ENCODE peak calls at places on chromosome 2, in seven cellular contexts. One of them, this sample, is unnamed.

GRCh38 chr2:242075163-242075562 is 205.6 kb downstream of the RTP5 start:
- DNase-seq in neural progenitor cell: no peak
- DNase-seq in CD4-positive, alpha-beta T cell: no peak
- DNase-seq in lower lobe of right lung: no peak
- DNase-seq in neuronal stem cell: no peak
- DNase-seq in A549: no peak
- DNase-seq in right cardiac atrium: no peak
- DNase-seq in this sample: no peak

GRCh38 chr2:105915005-105915558 is 170.4 kb downstream of the NCK2 start:
- DNase-seq in neural progenitor cell: no peak
- DNase-seq in CD4-positive, alpha-beta T cell: no peak
- DNase-seq in lower lobe of right lung: no peak
- DNase-seq in neuronal stem cell: no peak
- DNase-seq in A549: no peak
- DNase-seq in right cardiac atrium: no peak
- DNase-seq in this sample: no peak

GRCh38 chr2:84919885-84920580 is 14.6 kb downstream of the TMSB10 start:
- DNase-seq in neural progenitor cell: no peak
- DNase-seq in CD4-positive, alpha-beta T cell: no peak
- DNase-seq in lower lobe of right lung: no peak
- DNase-seq in neuronal stem cell: no peak
- DNase-seq in A549: peak; percentile 88
- DNase-seq in right cardiac atrium: no peak
- DNase-seq in this sample: no peak

GRCh38 chr2:100248971-100249370 is 73.3 kb downstream of the LONRF2 start:
- DNase-seq in neural progenitor cell: no peak
- DNase-seq in CD4-positive, alpha-beta T cell: no peak
- DNase-seq in lower lobe of right lung: no peak
- DNase-seq in neuronal stem cell: no peak
- DNase-seq in A549: no peak
- DNase-seq in right cardiac atrium: no peak
- DNase-seq in this sample: no peak

GRCh38 chr2:9768388-9768787 is 74.9 kb upstream of the TAF1B start:
- DNase-seq in neural progenitor cell: peak; percentile 85
- DNase-seq in CD4-positive, alpha-beta T cell: no peak
- DNase-seq in lower lobe of right lung: no peak
- DNase-seq in neuronal stem cell: peak; percentile 51
- DNase-seq in A549: no peak
- DNase-seq in right cardiac atrium: no peak
- DNase-seq in this sample: no peak

GRCh38 chr2:190219186-190219585 is 100.4 kb downstream of the HIBCH start:
- DNase-seq in neural progenitor cell: no peak
- DNase-seq in CD4-positive, alpha-beta T cell: no peak
- DNase-seq in lower lobe of right lung: no peak
- DNase-seq in neuronal stem cell: no peak
- DNase-seq in A549: no peak
- DNase-seq in right cardiac atrium: no peak
- DNase-seq in this sample: no peak

GRCh38 chr2:23449413-23449812 is 64.4 kb downstream of the KLHL29 start:
- DNase-seq in neural progenitor cell: no peak
- DNase-seq in CD4-positive, alpha-beta T cell: no peak
- DNase-seq in lower lobe of right lung: no peak
- DNase-seq in neuronal stem cell: no peak
- DNase-seq in A549: no peak
- DNase-seq in right cardiac atrium: no peak
- DNase-seq in this sample: no peak

GRCh38 chr2:57776916-57777315 is 269.7 kb upstream of the VRK2 start:
- DNase-seq in neural progenitor cell: no peak
- DNase-seq in CD4-positive, alpha-beta T cell: no peak
- DNase-seq in lower lobe of right lung: no peak
- DNase-seq in neuronal stem cell: no peak
- DNase-seq in A549: no peak
- DNase-seq in right cardiac atrium: no peak
- DNase-seq in this sample: no peak

GRCh38 chr2:10520154-10520553 is 72.0 kb upstream of the ODC1 start:
- DNase-seq in neural progenitor cell: no peak
- DNase-seq in CD4-positive, alpha-beta T cell: no peak
- DNase-seq in lower lobe of right lung: no peak
- DNase-seq in neuronal stem cell: no peak
- DNase-seq in A549: no peak
- DNase-seq in right cardiac atrium: no peak
- DNase-seq in this sample: no peak

GRCh38 chr2:238130696-238131628 is 7.5 kb upstream of the KLHL30 start:
- DNase-seq in neural progenitor cell: no peak
- DNase-seq in CD4-positive, alpha-beta T cell: no peak
- DNase-seq in lower lobe of right lung: peak; percentile 36
- DNase-seq in neuronal stem cell: no peak
- DNase-seq in A549: no peak
- DNase-seq in right cardiac atrium: peak; percentile 50
- DNase-seq in this sample: no peak

DNA sequence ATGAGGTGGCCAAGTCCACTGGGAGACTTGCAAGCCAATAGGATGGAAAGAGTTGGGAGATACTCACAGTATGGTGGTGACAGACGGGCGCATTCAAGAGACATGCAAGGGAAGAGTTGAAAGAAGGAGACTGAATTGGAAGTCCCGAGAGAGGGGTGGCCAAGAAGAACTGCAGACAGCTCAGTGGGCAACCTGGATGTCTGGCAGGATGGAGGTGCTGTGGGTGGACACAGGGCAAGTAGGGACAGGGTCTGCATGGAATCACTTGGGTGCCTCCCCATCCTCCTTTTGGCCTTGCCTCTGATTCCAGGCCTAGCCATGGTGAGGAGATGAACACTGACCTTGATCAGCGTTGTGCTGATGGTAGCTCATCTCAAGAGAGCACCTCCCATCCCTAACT is 235.7 kb upstream of the COPS8 start:
- DNase-seq in neural progenitor cell: no peak
- DNase-seq in CD4-positive, alpha-beta T cell: no peak
- DNase-seq in lower lobe of right lung: no peak
- DNase-seq in neuronal stem cell: no peak
- DNase-seq in A549: no peak
- DNase-seq in right cardiac atrium: no peak
- DNase-seq in this sample: no peak
- H3K27ac ChIP-seq in neural progenitor cell: no peak overlapping the region
- H3K27ac ChIP-seq in CD4-positive, alpha-beta T cell: no peak overlapping the region
- H3K27ac ChIP-seq in lower lobe of right lung: no peak overlapping the region
- H3K27ac ChIP-seq in neuronal stem cell: no peak overlapping the region
- H3K27ac ChIP-seq in A549: no peak overlapping the region
- H3K27ac ChIP-seq in right cardiac atrium: no peak overlapping the region
- H3K27ac ChIP-seq in this sample: no peak overlapping the region

GRCh38 chr2:96239745-96240264 is 26.0 kb downstream of the TMEM127 start:
- DNase-seq in neural progenitor cell: no peak
- DNase-seq in CD4-positive, alpha-beta T cell: no peak
- DNase-seq in lower lobe of right lung: no peak
- DNase-seq in neuronal stem cell: no peak
- DNase-seq in A549: no peak
- DNase-seq in right cardiac atrium: no peak
- DNase-seq in this sample: no peak

GRCh38 chr2:96241901-96242611 is 23.7 kb downstream of the TMEM127 start:
- DNase-seq in neural progenitor cell: no peak
- DNase-seq in CD4-positive, alpha-beta T cell: peak; percentile 40
- DNase-seq in lower lobe of right lung: peak; percentile 61
- DNase-seq in neuronal stem cell: no peak
- DNase-seq in A549: no peak
- DNase-seq in right cardiac atrium: peak; percentile 59
- DNase-seq in this sample: no peak

GRCh38 chr2:96241227-96241626 is 24.6 kb downstream of the TMEM127 start:
- DNase-seq in neural progenitor cell: peak; percentile 46
- DNase-seq in CD4-positive, alpha-beta T cell: no peak
- DNase-seq in lower lobe of right lung: no peak
- DNase-seq in neuronal stem cell: no peak
- DNase-seq in A549: no peak
- DNase-seq in right cardiac atrium: no peak
- DNase-seq in this sample: peak; percentile 18

GRCh38 chr2:96239091-96239490 is 26.7 kb downstream of the TMEM127 start:
- DNase-seq in neural progenitor cell: no peak
- DNase-seq in CD4-positive, alpha-beta T cell: no peak
- DNase-seq in lower lobe of right lung: no peak
- DNase-seq in neuronal stem cell: no peak
- DNase-seq in A549: no peak
- DNase-seq in right cardiac atrium: no peak
- DNase-seq in this sample: no peak

GRCh38 chr2:96240341-96241038 is 25.3 kb downstream of the TMEM127 start:
- DNase-seq in neural progenitor cell: no peak
- DNase-seq in CD4-positive, alpha-beta T cell: no peak
- DNase-seq in lower lobe of right lung: no peak
- DNase-seq in neuronal stem cell: no peak
- DNase-seq in A549: no peak
- DNase-seq in right cardiac atrium: no peak
- DNase-seq in this sample: no peak
- H3K27ac ChIP-seq in neural progenitor cell: no peak overlapping the region
- H3K27ac ChIP-seq in CD4-positive, alpha-beta T cell: no peak overlapping the region
- H3K27ac ChIP-seq in lower lobe of right lung: no peak overlapping the region
- H3K27ac ChIP-seq in neuronal stem cell: no peak overlapping the region
- H3K27ac ChIP-seq in A549: no peak overlapping the region
- H3K27ac ChIP-seq in right cardiac atrium: peak overlapping the region; percentile 10
- H3K27ac ChIP-seq in this sample: peak overlapping the region; percentile 80

DNA sequence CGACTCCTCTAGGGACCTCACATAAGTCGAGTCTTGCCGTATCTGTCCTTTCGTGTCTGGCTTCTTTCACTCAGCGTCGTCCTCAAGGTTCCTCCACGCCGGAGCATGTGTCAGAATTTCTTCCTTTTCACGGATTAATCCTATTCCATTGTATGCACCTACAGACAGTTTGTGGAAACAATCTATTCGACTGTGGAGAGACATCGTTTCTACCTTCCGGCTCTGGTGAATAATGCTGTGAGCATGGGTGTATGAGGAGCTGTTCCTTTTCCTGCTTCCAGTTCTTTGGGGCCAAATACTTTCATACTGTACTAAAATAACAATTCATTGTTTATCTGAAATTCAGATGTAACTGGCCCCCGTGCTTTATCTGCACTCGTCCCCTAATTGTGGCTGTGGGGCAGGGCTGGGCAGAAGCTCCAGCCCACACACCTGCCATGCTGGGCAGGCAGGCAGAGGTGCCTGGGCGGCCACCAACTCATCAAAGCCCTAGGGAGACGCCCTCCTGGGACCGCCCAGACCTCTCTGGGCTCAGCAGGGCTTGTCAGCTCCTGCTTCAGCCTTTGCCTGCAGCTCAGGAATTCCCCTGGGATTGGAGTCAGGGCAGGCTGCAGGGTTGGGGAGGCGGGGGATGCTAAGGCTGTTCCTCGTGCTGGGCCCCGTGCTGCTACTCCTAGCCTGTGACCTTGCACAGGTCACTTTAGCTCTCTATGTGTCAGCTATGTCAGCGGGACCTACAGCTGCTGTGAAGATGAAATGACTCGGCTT is 14.5 kb downstream of the GPC1 start:
- DNase-seq in neural progenitor cell: peak; percentile 62
- DNase-seq in CD4-positive, alpha-beta T cell: no peak
- DNase-seq in lower lobe of right lung: no peak
- DNase-seq in neuronal stem cell: no peak
- DNase-seq in A549: no peak
- DNase-seq in right cardiac atrium: peak; percentile 17
- DNase-seq in this sample: no peak
- H3K27ac ChIP-seq in neural progenitor cell: no peak overlapping the region
- H3K27ac ChIP-seq in CD4-positive, alpha-beta T cell: no peak overlapping the region
- H3K27ac ChIP-seq in lower lobe of right lung: no peak overlapping the region
- H3K27ac ChIP-seq in neuronal stem cell: no peak overlapping the region
- H3K27ac ChIP-seq in A549: no peak overlapping the region
- H3K27ac ChIP-seq in right cardiac atrium: no peak overlapping the region
- H3K27ac ChIP-seq in this sample: no peak overlapping the region

DNA sequence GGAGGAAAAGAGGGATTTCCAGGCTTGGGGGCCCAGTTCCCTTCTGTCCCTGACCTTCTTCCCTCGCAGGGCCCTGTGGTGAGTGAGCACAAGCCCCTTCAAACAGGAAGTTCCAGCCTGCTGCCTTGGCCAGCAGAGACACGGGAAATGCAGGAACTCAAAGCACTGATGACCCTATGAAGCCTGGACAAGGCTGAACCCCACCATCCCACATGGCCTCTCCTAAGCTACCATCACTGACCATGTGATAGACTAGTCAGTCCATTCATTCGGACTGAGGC is 196.4 kb downstream of the TNS1 start:
- DNase-seq in neural progenitor cell: no peak
- DNase-seq in CD4-positive, alpha-beta T cell: no peak
- DNase-seq in lower lobe of right lung: no peak
- DNase-seq in neuronal stem cell: no peak
- DNase-seq in A549: no peak
- DNase-seq in right cardiac atrium: peak; percentile 53
- DNase-seq in this sample: no peak
- H3K27ac ChIP-seq in neural progenitor cell: no peak overlapping the region
- H3K27ac ChIP-seq in CD4-positive, alpha-beta T cell: no peak overlapping the region
- H3K27ac ChIP-seq in lower lobe of right lung: peak overlapping the region; percentile 56
- H3K27ac ChIP-seq in neuronal stem cell: no peak overlapping the region
- H3K27ac ChIP-seq in A549: no peak overlapping the region
- H3K27ac ChIP-seq in right cardiac atrium: peak overlapping the region; percentile 13
- H3K27ac ChIP-seq in this sample: no peak overlapping the region

GRCh38 chr2:187547353-187547979 is 6.8 kb downstream of the TFPI start:
- DNase-seq in neural progenitor cell: no peak
- DNase-seq in CD4-positive, alpha-beta T cell: no peak
- DNase-seq in lower lobe of right lung: no peak
- DNase-seq in neuronal stem cell: no peak
- DNase-seq in A549: peak; percentile 18
- DNase-seq in right cardiac atrium: peak; percentile 64
- DNase-seq in this sample: peak; percentile 30
- H3K27ac ChIP-seq in neural progenitor cell: no peak overlapping the region
- H3K27ac ChIP-seq in CD4-positive, alpha-beta T cell: no peak overlapping the region
- H3K27ac ChIP-seq in lower lobe of right lung: peak overlapping the region; percentile 57
- H3K27ac ChIP-seq in neuronal stem cell: no peak overlapping the region
- H3K27ac ChIP-seq in A549: peak overlapping the region; percentile 92
- H3K27ac ChIP-seq in right cardiac atrium: no peak overlapping the region
- H3K27ac ChIP-seq in this sample: no peak overlapping the region

GRCh38 chr2:215917953-215918620 is 95.3 kb downstream of the MREG start:
- DNase-seq in neural progenitor cell: no peak
- DNase-seq in CD4-positive, alpha-beta T cell: no peak
- DNase-seq in lower lobe of right lung: no peak
- DNase-seq in neuronal stem cell: no peak
- DNase-seq in A549: no peak
- DNase-seq in right cardiac atrium: no peak
- DNase-seq in this sample: no peak
- H3K27ac ChIP-seq in neural progenitor cell: no peak overlapping the region
- H3K27ac ChIP-seq in CD4-positive, alpha-beta T cell: no peak overlapping the region
- H3K27ac ChIP-seq in lower lobe of right lung: peak overlapping the region; percentile 18
- H3K27ac ChIP-seq in neuronal stem cell: no peak overlapping the region
- H3K27ac ChIP-seq in A549: peak overlapping the region; percentile 50
- H3K27ac ChIP-seq in right cardiac atrium: no peak overlapping the region
- H3K27ac ChIP-seq in this sample: no peak overlapping the region

GRCh38 chr2:101725038-101725437 is 27.5 kb downstream of the MAP4K4 start:
- DNase-seq in neural progenitor cell: no peak
- DNase-seq in CD4-positive, alpha-beta T cell: no peak
- DNase-seq in lower lobe of right lung: no peak
- DNase-seq in neuronal stem cell: no peak
- DNase-seq in A549: no peak
- DNase-seq in right cardiac atrium: no peak
- DNase-seq in this sample: no peak

GRCh38 chr2:101725515-101726192 is 28.1 kb downstream of the MAP4K4 start:
- DNase-seq in neural progenitor cell: peak; percentile 41
- DNase-seq in CD4-positive, alpha-beta T cell: no peak
- DNase-seq in lower lobe of right lung: no peak
- DNase-seq in neuronal stem cell: no peak
- DNase-seq in A549: no peak
- DNase-seq in right cardiac atrium: peak; percentile 60
- DNase-seq in this sample: no peak

GRCh38 chr2:101724113-101724450 is 26.6 kb downstream of the MAP4K4 start:
- DNase-seq in neural progenitor cell: no peak
- DNase-seq in CD4-positive, alpha-beta T cell: no peak
- DNase-seq in lower lobe of right lung: no peak
- DNase-seq in neuronal stem cell: no peak
- DNase-seq in A549: no peak
- DNase-seq in right cardiac atrium: no peak
- DNase-seq in this sample: no peak

GRCh38 chr2:101722878-101723277 is 25.4 kb downstream of the MAP4K4 start:
- DNase-seq in neural progenitor cell: no peak
- DNase-seq in CD4-positive, alpha-beta T cell: no peak
- DNase-seq in lower lobe of right lung: no peak
- DNase-seq in neuronal stem cell: no peak
- DNase-seq in A549: no peak
- DNase-seq in right cardiac atrium: no peak
- DNase-seq in this sample: no peak

GRCh38 chr2:101723366-101724112 is 26.0 kb downstream of the MAP4K4 start:
- DNase-seq in neural progenitor cell: no peak
- DNase-seq in CD4-positive, alpha-beta T cell: no peak
- DNase-seq in lower lobe of right lung: no peak
- DNase-seq in neuronal stem cell: no peak
- DNase-seq in A549: no peak
- DNase-seq in right cardiac atrium: no peak
- DNase-seq in this sample: no peak
- H3K27ac ChIP-seq in neural progenitor cell: no peak overlapping the region
- H3K27ac ChIP-seq in CD4-positive, alpha-beta T cell: no peak overlapping the region
- H3K27ac ChIP-seq in lower lobe of right lung: peak overlapping the region; percentile 10
- H3K27ac ChIP-seq in neuronal stem cell: no peak overlapping the region
- H3K27ac ChIP-seq in A549: no peak overlapping the region
- H3K27ac ChIP-seq in right cardiac atrium: no peak overlapping the region
- H3K27ac ChIP-seq in this sample: peak overlapping the region; percentile 26